ENCODE peak calls at places on chromosome 6, in seven cellular contexts. S, V, R, K, I, G and U are unnamed samples.

GRCh38 chr6:143187173-143187908 is 126.7 kb downstream of the AIG1 start:
- DNase-seq in S (no peak), V (no peak), R (no peak), K (no peak), I (peak), G (no peak), U (no peak)

GRCh38 chr6:143060806-143061596 is at the start of gene AIG1:
- DNase-seq in S (no peak), V (peak), R (peak), K (no peak), I (no peak), G (no peak), U (peak)

GRCh38 chr6:166900956-166901607 is 55.3 kb downstream of the RNASET2 start:
- DNase-seq in S (no peak), V (no peak), R (no peak), K (no peak), I (no peak), G (no peak), U (no peak)

GRCh38 chr6:134636221-134636830 is 313.6 kb downstream of the ALDH8A1 start:
- DNase-seq in S (peak), V (no peak), R (no peak), K (no peak), I (no peak), G (peak), U (no peak)

GRCh38 chr6:127117979-127118504 is 429 bp upstream of the RSPO3 start:
- DNase-seq in S (no peak), V (no peak), R (peak), K (no peak), I (no peak), G (peak), U (no peak)

GRCh38 chr6:10522929-10523573 is 1.9 kb downstream of the GCNT2 start:
- DNase-seq in S (no peak), V (no peak), R (no peak), K (no peak), I (no peak), G (no peak), U (no peak)

GRCh38 chr6:124434416-124434815 is 527.8 kb upstream of the RNF217 start:
- DNase-seq in S (no peak), V (no peak), R (no peak), K (no peak), I (no peak), G (no peak), U (no peak)

GRCh38 chr6:159969204-159969912 is 476 bp downstream of the IGF2R start:
- DNase-seq in S (peak), V (peak), R (peak), K (peak), I (peak), G (peak), U (peak)

GRCh38 chr6:35955970-35956369 is 35.1 kb upstream of the SRPK1 start:
- DNase-seq in S (no peak), V (no peak), R (no peak), K (no peak), I (no peak), G (no peak), U (peak)

GRCh38 chr6:13357551-13358075 is 29.3 kb upstream of the TBC1D7 start:
- DNase-seq in S (no peak), V (no peak), R (no peak), K (no peak), I (no peak), G (no peak), U (no peak)

GRCh38 chr6:1535295-1535694 is 74.4 kb upstream of the FOXC1 start:
- DNase-seq in S (no peak), V (no peak), R (no peak), K (no peak), I (no peak), G (no peak), U (no peak)

GRCh38 chr6:44312901-44313788 is at the start of gene AARS2:
- DNase-seq in S (peak), V (peak), R (peak), K (peak), I (peak), G (peak), U (peak)
- TF ChIP-seq POLR2A in S (peak), V (peak), R (peak), K (peak), I (no peak), G (peak), U (peak)

GRCh38 chr6:93523365-93523764 is 104.0 kb upstream of the EPHA7 start:
- DNase-seq in S (no peak), V (no peak), R (no peak), K (no peak), I (no peak), G (no peak), U (no peak)
- TF ChIP-seq POLR2A in S (no peak), V (no peak), R (no peak), K (no peak), I (no peak), G (no peak), U (no peak)

DNA sequence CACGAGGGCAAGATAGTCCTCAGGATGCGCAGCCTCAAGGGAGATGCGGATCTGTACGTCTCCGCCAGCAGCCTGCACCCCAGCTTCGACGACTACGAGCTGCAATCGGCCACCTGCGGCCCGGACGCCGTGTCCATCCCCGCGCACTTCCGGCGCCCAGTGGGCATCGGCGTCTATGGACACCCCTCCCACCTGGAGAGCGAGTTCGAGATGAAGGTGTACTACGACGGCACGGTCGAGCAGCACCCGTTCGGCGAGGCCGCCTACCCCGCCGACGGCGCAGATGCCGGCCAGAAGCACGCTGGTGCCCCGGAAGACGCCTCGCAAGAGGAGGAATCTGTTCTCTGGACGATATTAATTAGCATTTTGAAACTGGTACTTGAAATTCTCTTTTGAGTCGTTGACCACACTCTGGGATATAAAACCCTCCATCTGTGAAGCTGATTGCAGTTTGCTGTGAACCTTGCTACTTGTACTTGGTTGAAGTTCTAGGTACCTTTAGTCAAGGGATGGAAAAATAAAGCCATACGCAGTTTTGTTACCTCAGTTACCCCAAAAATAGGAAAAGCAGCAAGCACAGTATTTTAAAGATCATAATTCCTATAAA is 817 bp downstream of the C6orf120 start:
- DNase-seq in S (peak), V (no peak), R (no peak), K (peak), I (no peak), G (no peak), U (no peak)
- TF ChIP-seq POLR2A in S (no peak), V (no peak), R (no peak), K (no peak), I (no peak), G (no peak), U (no peak)

GRCh38 chr6:41546475-41546865 is 289 bp downstream of the FOXP4 start:
- DNase-seq in S (peak), V (no peak), R (no peak), K (no peak), I (no peak), G (no peak), U (no peak)
- TF ChIP-seq POLR2A in S (no peak), V (no peak), R (no peak), K (no peak), I (no peak), G (peak), U (no peak)

DNA sequence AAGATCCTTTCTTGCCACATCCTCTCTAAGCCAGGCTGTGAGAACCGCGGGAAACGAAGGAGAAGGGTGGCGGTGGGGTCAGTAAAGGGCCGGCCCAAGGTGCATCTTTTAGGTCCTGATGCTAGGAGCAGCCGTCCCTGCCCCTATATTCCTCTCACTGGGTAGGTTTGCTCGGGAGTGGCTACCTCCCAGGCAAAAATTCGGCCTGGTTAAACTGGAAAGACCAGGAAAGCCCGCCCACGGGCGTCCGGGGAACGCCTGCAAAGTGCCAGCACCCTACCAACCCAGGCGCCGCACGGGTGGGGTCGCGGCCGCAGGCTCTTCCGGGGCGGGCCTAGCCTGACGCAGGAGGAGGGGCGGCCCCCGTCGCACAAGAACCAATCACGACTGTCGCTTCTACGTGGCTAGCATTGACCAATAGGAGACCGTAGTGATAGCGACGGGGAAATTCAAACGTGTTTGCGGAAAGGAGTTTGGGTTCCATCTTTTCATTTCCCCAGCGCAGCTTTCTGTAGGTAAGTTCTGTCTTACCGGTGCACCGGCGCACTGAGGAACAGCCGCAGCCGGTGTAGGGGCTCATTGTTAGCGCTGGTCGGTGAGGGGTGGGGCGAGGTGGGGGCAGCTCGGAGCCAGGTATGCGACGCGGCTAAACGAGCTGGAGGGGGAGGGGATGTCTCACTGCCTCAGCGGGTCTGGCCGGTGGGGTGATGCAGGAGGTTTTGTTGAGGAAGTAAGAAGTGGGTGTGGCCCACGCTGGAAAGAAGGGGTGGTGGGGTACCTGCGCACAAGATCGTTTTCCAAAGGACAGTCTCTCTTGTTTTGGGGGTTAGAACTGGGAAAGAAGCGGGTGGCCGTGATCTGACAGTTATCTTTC is at the start of gene TTK:
- DNase-seq in S (peak), V (peak), R (peak), K (peak), I (peak), G (peak), U (peak)
- TF ChIP-seq POLR2A in S (peak), V (no peak), R (peak), K (peak), I (no peak), G (peak), U (peak)

DNA sequence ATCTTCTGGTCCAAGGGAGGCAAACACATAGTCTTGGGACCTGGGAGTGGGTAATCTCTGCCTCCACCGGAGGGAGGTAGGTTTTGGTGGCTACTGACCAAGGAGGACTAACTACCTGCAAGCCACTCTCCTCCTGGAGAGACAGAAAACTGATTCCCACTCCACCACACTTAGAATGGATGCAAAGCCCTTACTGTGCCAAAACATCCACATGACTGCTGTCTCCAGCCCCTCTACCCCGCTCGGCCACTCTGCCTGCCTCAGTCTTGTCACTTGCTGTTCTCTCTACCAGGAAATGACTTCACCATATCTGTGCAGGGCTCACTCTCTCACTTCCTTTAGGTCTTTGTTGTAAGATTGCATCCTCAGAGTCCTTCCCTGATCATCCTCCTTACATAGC is 129.5 kb upstream of the ARG1 start:
- DNase-seq in S (no peak), V (no peak), R (no peak), K (no peak), I (no peak), G (no peak), U (no peak)
- TF ChIP-seq POLR2A in S (no peak), V (no peak), R (no peak), K (no peak), I (no peak), G (no peak), U (no peak)

GRCh38 chr6:110490110-110490509 is 13.7 kb upstream of the SLC22A16 start:
- DNase-seq in S (no peak), V (no peak), R (no peak), K (no peak), I (no peak), G (no peak), U (no peak)

GRCh38 chr6:110492584-110492983 is 16.2 kb upstream of the SLC22A16 start:
- DNase-seq in S (no peak), V (no peak), R (no peak), K (no peak), I (no peak), G (no peak), U (no peak)

GRCh38 chr6:110493253-110493800 is 16.9 kb upstream of the SLC22A16 start:
- DNase-seq in S (no peak), V (no peak), R (no peak), K (no peak), I (no peak), G (no peak), U (no peak)

GRCh38 chr6:110491299-110491643 is 14.9 kb upstream of the SLC22A16 start:
- DNase-seq in S (no peak), V (no peak), R (no peak), K (no peak), I (no peak), G (no peak), U (no peak)

DNA sequence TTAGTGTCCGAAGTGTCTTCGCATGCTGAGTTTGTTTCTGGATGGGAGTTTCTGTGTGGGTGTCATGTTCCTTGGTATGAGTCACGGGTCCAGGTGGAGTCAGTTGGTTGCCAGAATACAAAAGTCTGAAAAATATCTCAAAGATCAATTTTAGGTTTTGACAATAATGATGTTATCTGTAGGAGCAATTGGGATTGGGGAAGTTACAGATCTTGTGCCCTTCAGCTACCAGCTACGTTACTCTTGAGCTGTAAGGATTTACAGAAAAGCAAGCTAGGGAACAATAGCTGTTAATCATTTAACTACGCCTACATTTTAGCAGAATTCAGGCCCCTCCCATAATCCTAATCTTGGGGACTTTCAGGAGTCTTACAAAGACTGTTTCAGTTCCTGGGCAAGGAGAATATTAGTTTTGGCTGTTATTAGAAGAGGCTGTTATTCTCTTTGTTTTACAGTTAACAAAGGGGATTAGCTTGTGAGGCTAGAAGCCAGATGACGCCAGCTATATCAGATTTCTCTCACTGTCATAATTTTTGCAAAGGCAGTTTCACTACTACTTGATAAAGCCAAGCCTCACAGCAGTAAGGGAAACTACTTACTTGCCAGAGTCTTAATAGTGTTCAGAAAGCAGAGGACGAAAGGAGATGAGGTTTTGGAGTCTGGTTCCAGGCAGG is 15.4 kb upstream of the SLC22A16 start:
- DNase-seq in S (no peak), V (no peak), R (no peak), K (no peak), I (no peak), G (no peak), U (no peak)
- TF ChIP-seq POLR2A in S (no peak), V (no peak), R (no peak), K (no peak), I (no peak), G (no peak), U (no peak)

DNA sequence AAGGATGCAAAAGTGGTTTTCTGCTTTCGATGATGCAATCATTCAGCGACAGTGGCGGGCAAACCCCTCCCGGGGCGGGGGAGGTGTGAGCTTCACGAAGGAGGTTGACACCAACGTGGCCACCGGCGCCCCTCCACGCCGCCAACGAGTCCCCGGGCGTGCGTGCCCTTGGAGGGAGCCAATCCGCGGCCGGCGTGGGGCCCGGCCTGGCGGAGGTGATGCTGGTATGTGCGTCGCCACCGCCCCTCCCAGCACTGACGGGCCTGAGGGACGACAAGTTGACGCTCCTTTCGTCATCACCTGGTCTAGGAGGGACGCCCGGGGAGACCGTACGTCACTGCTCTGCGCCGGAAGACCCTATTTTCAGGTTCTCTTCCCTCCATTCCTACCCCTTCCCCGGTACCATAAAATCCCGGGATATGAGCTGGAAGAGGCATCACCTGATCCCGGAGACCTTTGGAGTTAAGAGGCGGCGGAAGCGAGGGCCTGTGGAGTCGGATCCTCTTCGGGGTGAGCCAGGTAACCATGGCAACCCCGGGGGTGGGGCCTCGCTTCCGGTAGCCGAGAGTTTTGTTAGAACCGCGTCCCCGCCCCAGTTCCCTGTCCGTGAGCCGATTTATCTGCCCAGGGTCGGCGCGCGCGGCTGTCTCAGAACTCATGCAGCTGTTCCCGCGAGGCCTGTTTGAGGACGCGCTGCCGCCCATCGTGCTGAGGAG is at the start of gene DXO:
- DNase-seq in S (peak), V (peak), R (peak), K (peak), I (peak), G (peak), U (peak)
- TF ChIP-seq POLR2A in S (peak), V (no peak), R (peak), K (peak), I (no peak), G (peak), U (peak)

GRCh38 chr6:19719691-19720127 is 117.5 kb upstream of the ID4 start:
- DNase-seq in S (no peak), V (no peak), R (peak), K (peak), I (no peak), G (no peak), U (no peak)
- TF ChIP-seq POLR2A in S (no peak), V (no peak), R (no peak), K (no peak), I (no peak), G (no peak), U (no peak)

GRCh38 chr6:33770833-33771341 is 18.0 kb downstream of the LEMD2 start:
- DNase-seq in S (no peak), V (no peak), R (no peak), K (no peak), I (no peak), G (no peak), U (no peak)

GRCh38 chr6:33771342-33772113 is 17.4 kb downstream of the LEMD2 start:
- DNase-seq in S (peak), V (peak), R (peak), K (peak), I (peak), G (peak), U (peak)

GRCh38 chr6:33770116-33770832 is 18.7 kb downstream of the LEMD2 start:
- DNase-seq in S (no peak), V (no peak), R (no peak), K (no peak), I (no peak), G (no peak), U (no peak)

GRCh38 chr6:33772902-33773472 is 15.9 kb downstream of the LEMD2 start:
- DNase-seq in S (no peak), V (no peak), R (no peak), K (no peak), I (no peak), G (no peak), U (no peak)

GRCh38 chr6:33772114-33772830 is 16.7 kb downstream of the LEMD2 start:
- DNase-seq in S (no peak), V (no peak), R (peak), K (no peak), I (no peak), G (no peak), U (no peak)
- TF ChIP-seq POLR2A in S (no peak), V (no peak), R (no peak), K (no peak), I (no peak), G (no peak), U (no peak)